ENCODE peak calls at places on chromosomes 7 and 10, in four cellular contexts. One of them, this sample, is unnamed.

GRCh38 chr7:154304231-154304630 is 252.0 kb downstream of the DPP6 start:
- DNase-seq in NCI-H1436: no peak
- DNase-seq in NCI-H1092: no peak
- DNase-seq in activated T-helper 1 cell treated with anti-CD3 and anti-CD28 coated beads, Interleukin-12 subunit alpha, Interleukin-12 subunit beta, Interleukin-2, Interleukin-4 antibody, amounts not matched to agents 30 ng/mL and 10 ng/mL and 1 ng/mL, durations not matched to agents 14 hours and 24 hours and 36 hours: no peak
- DNase-seq in this sample: no peak

GRCh38 chr7:45224832-45225231 is 67.2 kb downstream of the RAMP3 start:
- DNase-seq in NCI-H1436: no peak
- DNase-seq in NCI-H1092: no peak
- DNase-seq in activated T-helper 1 cell treated with anti-CD3 and anti-CD28 coated beads, Interleukin-12 subunit alpha, Interleukin-12 subunit beta, Interleukin-2, Interleukin-4 antibody, amounts not matched to agents 30 ng/mL and 10 ng/mL and 1 ng/mL, durations not matched to agents 14 hours and 24 hours and 36 hours: no peak
- DNase-seq in this sample: no peak

GRCh38 chr10:69792361-69792760 is 9.3 kb upstream of the COL13A1 start:
- DNase-seq in NCI-H1436: no peak
- DNase-seq in NCI-H1092: no peak
- DNase-seq in activated T-helper 1 cell treated with anti-CD3 and anti-CD28 coated beads, Interleukin-12 subunit alpha, Interleukin-12 subunit beta, Interleukin-2, Interleukin-4 antibody, amounts not matched to agents 30 ng/mL and 10 ng/mL and 1 ng/mL, durations not matched to agents 14 hours and 24 hours and 36 hours: no peak
- DNase-seq in this sample: no peak

GRCh38 chr10:108112218-108112617 is 947.7 kb upstream of the SORCS1 start:
- DNase-seq in NCI-H1436: no peak
- DNase-seq in NCI-H1092: no peak
- DNase-seq in activated T-helper 1 cell treated with anti-CD3 and anti-CD28 coated beads, Interleukin-12 subunit alpha, Interleukin-12 subunit beta, Interleukin-2, Interleukin-4 antibody, amounts not matched to agents 30 ng/mL and 10 ng/mL and 1 ng/mL, durations not matched to agents 14 hours and 24 hours and 36 hours: no peak
- DNase-seq in this sample: no peak

GRCh38 chr7:1931248-1931950 is 261.3 kb downstream of the ELFN1 start:
- DNase-seq in NCI-H1436: no peak
- DNase-seq in NCI-H1092: peak; percentile 24
- DNase-seq in activated T-helper 1 cell treated with anti-CD3 and anti-CD28 coated beads, Interleukin-12 subunit alpha, Interleukin-12 subunit beta, Interleukin-2, Interleukin-4 antibody, amounts not matched to agents 30 ng/mL and 10 ng/mL and 1 ng/mL, durations not matched to agents 14 hours and 24 hours and 36 hours: no peak
- DNase-seq in this sample: peak; percentile 40

GRCh38 chr7:69837387-69838068 is 239.3 kb downstream of the AUTS2 start:
- DNase-seq in NCI-H1436: peak; percentile 96
- DNase-seq in NCI-H1092: peak; percentile 98
- DNase-seq in activated T-helper 1 cell treated with anti-CD3 and anti-CD28 coated beads, Interleukin-12 subunit alpha, Interleukin-12 subunit beta, Interleukin-2, Interleukin-4 antibody, amounts not matched to agents 30 ng/mL and 10 ng/mL and 1 ng/mL, durations not matched to agents 14 hours and 24 hours and 36 hours: no peak
- DNase-seq in this sample: peak; percentile 12

GRCh38 chr7:129771201-129771927 is 159.8 kb downstream of the NRF1 start:
- DNase-seq in NCI-H1436: no peak
- DNase-seq in NCI-H1092: no peak
- DNase-seq in activated T-helper 1 cell treated with anti-CD3 and anti-CD28 coated beads, Interleukin-12 subunit alpha, Interleukin-12 subunit beta, Interleukin-2, Interleukin-4 antibody, amounts not matched to agents 30 ng/mL and 10 ng/mL and 1 ng/mL, durations not matched to agents 14 hours and 24 hours and 36 hours: no peak
- DNase-seq in this sample: no peak

GRCh38 chr10:129896231-129897150 is 67.6 kb downstream of the EBF3 start:
- DNase-seq in NCI-H1436: no peak
- DNase-seq in NCI-H1092: no peak
- DNase-seq in activated T-helper 1 cell treated with anti-CD3 and anti-CD28 coated beads, Interleukin-12 subunit alpha, Interleukin-12 subunit beta, Interleukin-2, Interleukin-4 antibody, amounts not matched to agents 30 ng/mL and 10 ng/mL and 1 ng/mL, durations not matched to agents 14 hours and 24 hours and 36 hours: no peak
- DNase-seq in this sample: no peak

GRCh38 chr10:96422525-96422924 is 63.7 kb upstream of the OPALIN start:
- DNase-seq in NCI-H1436: no peak
- DNase-seq in NCI-H1092: no peak
- DNase-seq in activated T-helper 1 cell treated with anti-CD3 and anti-CD28 coated beads, Interleukin-12 subunit alpha, Interleukin-12 subunit beta, Interleukin-2, Interleukin-4 antibody, amounts not matched to agents 30 ng/mL and 10 ng/mL and 1 ng/mL, durations not matched to agents 14 hours and 24 hours and 36 hours: no peak
- DNase-seq in this sample: no peak

GRCh38 chr7:78993341-78993740 is 460.1 kb downstream of the MAGI2 start:
- DNase-seq in NCI-H1436: no peak
- DNase-seq in NCI-H1092: no peak
- DNase-seq in activated T-helper 1 cell treated with anti-CD3 and anti-CD28 coated beads, Interleukin-12 subunit alpha, Interleukin-12 subunit beta, Interleukin-2, Interleukin-4 antibody, amounts not matched to agents 30 ng/mL and 10 ng/mL and 1 ng/mL, durations not matched to agents 14 hours and 24 hours and 36 hours: no peak
- DNase-seq in this sample: no peak

GRCh38 chr7:39088730-39089129 is 111.0 kb downstream of the POU6F2 start:
- DNase-seq in NCI-H1436: no peak
- DNase-seq in NCI-H1092: no peak
- DNase-seq in activated T-helper 1 cell treated with anti-CD3 and anti-CD28 coated beads, Interleukin-12 subunit alpha, Interleukin-12 subunit beta, Interleukin-2, Interleukin-4 antibody, amounts not matched to agents 30 ng/mL and 10 ng/mL and 1 ng/mL, durations not matched to agents 14 hours and 24 hours and 36 hours: no peak
- DNase-seq in this sample: no peak

GRCh38 chr7:17690030-17690429 is 250.3 kb downstream of the SNX13 start:
- DNase-seq in NCI-H1436: no peak
- DNase-seq in NCI-H1092: no peak
- DNase-seq in activated T-helper 1 cell treated with anti-CD3 and anti-CD28 coated beads, Interleukin-12 subunit alpha, Interleukin-12 subunit beta, Interleukin-2, Interleukin-4 antibody, amounts not matched to agents 30 ng/mL and 10 ng/mL and 1 ng/mL, durations not matched to agents 14 hours and 24 hours and 36 hours: no peak
- DNase-seq in this sample: peak; percentile 96

GRCh38 chr10:34593955-34594354 is 221.1 kb downstream of the PARD3 start:
- DNase-seq in NCI-H1436: no peak
- DNase-seq in NCI-H1092: no peak
- DNase-seq in activated T-helper 1 cell treated with anti-CD3 and anti-CD28 coated beads, Interleukin-12 subunit alpha, Interleukin-12 subunit beta, Interleukin-2, Interleukin-4 antibody, amounts not matched to agents 30 ng/mL and 10 ng/mL and 1 ng/mL, durations not matched to agents 14 hours and 24 hours and 36 hours: no peak
- DNase-seq in this sample: no peak

GRCh38 chr10:92381543-92381954 is 90.6 kb downstream of the MARCHF5 start:
- DNase-seq in NCI-H1436: no peak
- DNase-seq in NCI-H1092: no peak
- DNase-seq in activated T-helper 1 cell treated with anti-CD3 and anti-CD28 coated beads, Interleukin-12 subunit alpha, Interleukin-12 subunit beta, Interleukin-2, Interleukin-4 antibody, amounts not matched to agents 30 ng/mL and 10 ng/mL and 1 ng/mL, durations not matched to agents 14 hours and 24 hours and 36 hours: no peak
- DNase-seq in this sample: no peak

GRCh38 chr7:49580000-49580399 is 193.4 kb upstream of the VWC2 start:
- DNase-seq in NCI-H1436: no peak
- DNase-seq in NCI-H1092: no peak
- DNase-seq in activated T-helper 1 cell treated with anti-CD3 and anti-CD28 coated beads, Interleukin-12 subunit alpha, Interleukin-12 subunit beta, Interleukin-2, Interleukin-4 antibody, amounts not matched to agents 30 ng/mL and 10 ng/mL and 1 ng/mL, durations not matched to agents 14 hours and 24 hours and 36 hours: no peak
- DNase-seq in this sample: no peak

GRCh38 chr7:37234928-37235327 is 213.7 kb downstream of the ELMO1 start:
- DNase-seq in NCI-H1436: no peak
- DNase-seq in NCI-H1092: no peak
- DNase-seq in activated T-helper 1 cell treated with anti-CD3 and anti-CD28 coated beads, Interleukin-12 subunit alpha, Interleukin-12 subunit beta, Interleukin-2, Interleukin-4 antibody, amounts not matched to agents 30 ng/mL and 10 ng/mL and 1 ng/mL, durations not matched to agents 14 hours and 24 hours and 36 hours: no peak
- DNase-seq in this sample: peak; percentile 18

GRCh38 chr7:137950967-137951366 is 50.9 kb downstream of the CREB3L2 start:
- DNase-seq in NCI-H1436: no peak
- DNase-seq in NCI-H1092: no peak
- DNase-seq in activated T-helper 1 cell treated with anti-CD3 and anti-CD28 coated beads, Interleukin-12 subunit alpha, Interleukin-12 subunit beta, Interleukin-2, Interleukin-4 antibody, amounts not matched to agents 30 ng/mL and 10 ng/mL and 1 ng/mL, durations not matched to agents 14 hours and 24 hours and 36 hours: no peak
- DNase-seq in this sample: no peak

GRCh38 chr7:17994079-17994478 is 33.6 kb downstream of the PRPS1L1 start:
- DNase-seq in NCI-H1436: no peak
- DNase-seq in NCI-H1092: no peak
- DNase-seq in activated T-helper 1 cell treated with anti-CD3 and anti-CD28 coated beads, Interleukin-12 subunit alpha, Interleukin-12 subunit beta, Interleukin-2, Interleukin-4 antibody, amounts not matched to agents 30 ng/mL and 10 ng/mL and 1 ng/mL, durations not matched to agents 14 hours and 24 hours and 36 hours: no peak
- DNase-seq in this sample: no peak

GRCh38 chr7:240887-241421 is 48.6 kb downstream of the FAM20C start:
- DNase-seq in NCI-H1436: no peak
- DNase-seq in NCI-H1092: no peak
- DNase-seq in activated T-helper 1 cell treated with anti-CD3 and anti-CD28 coated beads, Interleukin-12 subunit alpha, Interleukin-12 subunit beta, Interleukin-2, Interleukin-4 antibody, amounts not matched to agents 30 ng/mL and 10 ng/mL and 1 ng/mL, durations not matched to agents 14 hours and 24 hours and 36 hours: no peak
- DNase-seq in this sample: no peak

GRCh38 chr7:151425670-151426075 is 14.3 kb downstream of the CRYGN start:
- DNase-seq in NCI-H1436: no peak
- DNase-seq in NCI-H1092: no peak
- DNase-seq in activated T-helper 1 cell treated with anti-CD3 and anti-CD28 coated beads, Interleukin-12 subunit alpha, Interleukin-12 subunit beta, Interleukin-2, Interleukin-4 antibody, amounts not matched to agents 30 ng/mL and 10 ng/mL and 1 ng/mL, durations not matched to agents 14 hours and 24 hours and 36 hours: no peak
- DNase-seq in this sample: peak; percentile 95

GRCh38 chr7:133330085-133330484 is 77.2 kb downstream of the EXOC4 start:
- DNase-seq in NCI-H1436: no peak
- DNase-seq in NCI-H1092: no peak
- DNase-seq in activated T-helper 1 cell treated with anti-CD3 and anti-CD28 coated beads, Interleukin-12 subunit alpha, Interleukin-12 subunit beta, Interleukin-2, Interleukin-4 antibody, amounts not matched to agents 30 ng/mL and 10 ng/mL and 1 ng/mL, durations not matched to agents 14 hours and 24 hours and 36 hours: no peak
- DNase-seq in this sample: no peak

GRCh38 chr10:100504101-100504500 is 15.6 kb downstream of the SEC31B start:
- DNase-seq in NCI-H1436: no peak
- DNase-seq in NCI-H1092: no peak
- DNase-seq in activated T-helper 1 cell treated with anti-CD3 and anti-CD28 coated beads, Interleukin-12 subunit alpha, Interleukin-12 subunit beta, Interleukin-2, Interleukin-4 antibody, amounts not matched to agents 30 ng/mL and 10 ng/mL and 1 ng/mL, durations not matched to agents 14 hours and 24 hours and 36 hours: no peak
- DNase-seq in this sample: peak; percentile 79

GRCh38 chr10:71868192-71868697 is 17.2 kb upstream of the PSAP start:
- DNase-seq in NCI-H1436: no peak
- DNase-seq in NCI-H1092: no peak
- DNase-seq in activated T-helper 1 cell treated with anti-CD3 and anti-CD28 coated beads, Interleukin-12 subunit alpha, Interleukin-12 subunit beta, Interleukin-2, Interleukin-4 antibody, amounts not matched to agents 30 ng/mL and 10 ng/mL and 1 ng/mL, durations not matched to agents 14 hours and 24 hours and 36 hours: no peak
- DNase-seq in this sample: peak; percentile 85

GRCh38 chr7:73718905-73719805 is at the start of gene STX1A:
- DNase-seq in NCI-H1436: peak; percentile 78
- DNase-seq in NCI-H1092: peak; percentile 66
- DNase-seq in activated T-helper 1 cell treated with anti-CD3 and anti-CD28 coated beads, Interleukin-12 subunit alpha, Interleukin-12 subunit beta, Interleukin-2, Interleukin-4 antibody, amounts not matched to agents 30 ng/mL and 10 ng/mL and 1 ng/mL, durations not matched to agents 14 hours and 24 hours and 36 hours: peak; percentile 72
- DNase-seq in this sample: peak; percentile 72

GRCh38 chr10:102643346-102644065 is 773 bp upstream of the TRIM8 start:
- DNase-seq in NCI-H1436: peak; percentile 40
- DNase-seq in NCI-H1092: peak; percentile 33
- DNase-seq in activated T-helper 1 cell treated with anti-CD3 and anti-CD28 coated beads, Interleukin-12 subunit alpha, Interleukin-12 subunit beta, Interleukin-2, Interleukin-4 antibody, amounts not matched to agents 30 ng/mL and 10 ng/mL and 1 ng/mL, durations not matched to agents 14 hours and 24 hours and 36 hours: no peak
- DNase-seq in this sample: peak; percentile 84

GRCh38 chr10:44968887-44969400 is 9.3 kb downstream of the RASSF4 start:
- DNase-seq in NCI-H1436: no peak
- DNase-seq in NCI-H1092: no peak
- DNase-seq in activated T-helper 1 cell treated with anti-CD3 and anti-CD28 coated beads, Interleukin-12 subunit alpha, Interleukin-12 subunit beta, Interleukin-2, Interleukin-4 antibody, amounts not matched to agents 30 ng/mL and 10 ng/mL and 1 ng/mL, durations not matched to agents 14 hours and 24 hours and 36 hours: no peak
- DNase-seq in this sample: no peak

GRCh38 chr7:5653661-5654060 is 127.8 kb downstream of the RNF216 start:
- DNase-seq in NCI-H1436: no peak
- DNase-seq in NCI-H1092: no peak
- DNase-seq in activated T-helper 1 cell treated with anti-CD3 and anti-CD28 coated beads, Interleukin-12 subunit alpha, Interleukin-12 subunit beta, Interleukin-2, Interleukin-4 antibody, amounts not matched to agents 30 ng/mL and 10 ng/mL and 1 ng/mL, durations not matched to agents 14 hours and 24 hours and 36 hours: no peak
- DNase-seq in this sample: no peak

GRCh38 chr7:148684289-148684688 is 14.4 kb upstream of the CUL1 start:
- DNase-seq in NCI-H1436: no peak
- DNase-seq in NCI-H1092: no peak
- DNase-seq in activated T-helper 1 cell treated with anti-CD3 and anti-CD28 coated beads, Interleukin-12 subunit alpha, Interleukin-12 subunit beta, Interleukin-2, Interleukin-4 antibody, amounts not matched to agents 30 ng/mL and 10 ng/mL and 1 ng/mL, durations not matched to agents 14 hours and 24 hours and 36 hours: no peak
- DNase-seq in this sample: no peak

GRCh38 chr7:41232086-41232485 is 470.8 kb downstream of the INHBA start:
- DNase-seq in NCI-H1436: no peak
- DNase-seq in NCI-H1092: no peak
- DNase-seq in activated T-helper 1 cell treated with anti-CD3 and anti-CD28 coated beads, Interleukin-12 subunit alpha, Interleukin-12 subunit beta, Interleukin-2, Interleukin-4 antibody, amounts not matched to agents 30 ng/mL and 10 ng/mL and 1 ng/mL, durations not matched to agents 14 hours and 24 hours and 36 hours: no peak
- DNase-seq in this sample: peak; percentile 55

GRCh38 chr10:43854042-43854441 is 205.4 kb upstream of the ZNF32 start:
- DNase-seq in NCI-H1436: no peak
- DNase-seq in NCI-H1092: no peak
- DNase-seq in activated T-helper 1 cell treated with anti-CD3 and anti-CD28 coated beads, Interleukin-12 subunit alpha, Interleukin-12 subunit beta, Interleukin-2, Interleukin-4 antibody, amounts not matched to agents 30 ng/mL and 10 ng/mL and 1 ng/mL, durations not matched to agents 14 hours and 24 hours and 36 hours: no peak
- DNase-seq in this sample: peak; percentile 59

GRCh38 chr7:12625836-12626235 is 55.3 kb downstream of the SCIN start:
- DNase-seq in NCI-H1436: no peak
- DNase-seq in NCI-H1092: no peak
- DNase-seq in activated T-helper 1 cell treated with anti-CD3 and anti-CD28 coated beads, Interleukin-12 subunit alpha, Interleukin-12 subunit beta, Interleukin-2, Interleukin-4 antibody, amounts not matched to agents 30 ng/mL and 10 ng/mL and 1 ng/mL, durations not matched to agents 14 hours and 24 hours and 36 hours: no peak
- DNase-seq in this sample: no peak

GRCh38 chr10:64430690-64431323 is 909.6 kb downstream of the REEP3 start:
- DNase-seq in NCI-H1436: no peak
- DNase-seq in NCI-H1092: no peak
- DNase-seq in activated T-helper 1 cell treated with anti-CD3 and anti-CD28 coated beads, Interleukin-12 subunit alpha, Interleukin-12 subunit beta, Interleukin-2, Interleukin-4 antibody, amounts not matched to agents 30 ng/mL and 10 ng/mL and 1 ng/mL, durations not matched to agents 14 hours and 24 hours and 36 hours: no peak
- DNase-seq in this sample: no peak

GRCh38 chr10:91416339-91416868 is 6.3 kb downstream of the HECTD2 start:
- DNase-seq in NCI-H1436: no peak
- DNase-seq in NCI-H1092: no peak
- DNase-seq in activated T-helper 1 cell treated with anti-CD3 and anti-CD28 coated beads, Interleukin-12 subunit alpha, Interleukin-12 subunit beta, Interleukin-2, Interleukin-4 antibody, amounts not matched to agents 30 ng/mL and 10 ng/mL and 1 ng/mL, durations not matched to agents 14 hours and 24 hours and 36 hours: no peak
- DNase-seq in this sample: no peak

GRCh38 chr7:50369408-50370026 is 65.0 kb downstream of the IKZF1 start:
- DNase-seq in NCI-H1436: peak; percentile 6
- DNase-seq in NCI-H1092: no peak
- DNase-seq in activated T-helper 1 cell treated with anti-CD3 and anti-CD28 coated beads, Interleukin-12 subunit alpha, Interleukin-12 subunit beta, Interleukin-2, Interleukin-4 antibody, amounts not matched to agents 30 ng/mL and 10 ng/mL and 1 ng/mL, durations not matched to agents 14 hours and 24 hours and 36 hours: no peak
- DNase-seq in this sample: peak; percentile 16

GRCh38 chr7:84412161-84412969 is 217.8 kb upstream of the SEMA3A start:
- DNase-seq in NCI-H1436: no peak
- DNase-seq in NCI-H1092: no peak
- DNase-seq in activated T-helper 1 cell treated with anti-CD3 and anti-CD28 coated beads, Interleukin-12 subunit alpha, Interleukin-12 subunit beta, Interleukin-2, Interleukin-4 antibody, amounts not matched to agents 30 ng/mL and 10 ng/mL and 1 ng/mL, durations not matched to agents 14 hours and 24 hours and 36 hours: no peak
- DNase-seq in this sample: peak; percentile 96

GRCh38 chr10:126156545-126156944 is 231.7 kb downstream of the ADAM12 start:
- DNase-seq in NCI-H1436: no peak
- DNase-seq in NCI-H1092: no peak
- DNase-seq in activated T-helper 1 cell treated with anti-CD3 and anti-CD28 coated beads, Interleukin-12 subunit alpha, Interleukin-12 subunit beta, Interleukin-2, Interleukin-4 antibody, amounts not matched to agents 30 ng/mL and 10 ng/mL and 1 ng/mL, durations not matched to agents 14 hours and 24 hours and 36 hours: no peak
- DNase-seq in this sample: no peak

GRCh38 chr7:43636093-43636492 is 53.2 kb downstream of the STK17A start:
- DNase-seq in NCI-H1436: no peak
- DNase-seq in NCI-H1092: no peak
- DNase-seq in activated T-helper 1 cell treated with anti-CD3 and anti-CD28 coated beads, Interleukin-12 subunit alpha, Interleukin-12 subunit beta, Interleukin-2, Interleukin-4 antibody, amounts not matched to agents 30 ng/mL and 10 ng/mL and 1 ng/mL, durations not matched to agents 14 hours and 24 hours and 36 hours: no peak
- DNase-seq in this sample: peak; percentile 92

GRCh38 chr7:134690016-134690415 is 43.4 kb downstream of the BPGM start:
- DNase-seq in NCI-H1436: no peak
- DNase-seq in NCI-H1092: no peak
- DNase-seq in activated T-helper 1 cell treated with anti-CD3 and anti-CD28 coated beads, Interleukin-12 subunit alpha, Interleukin-12 subunit beta, Interleukin-2, Interleukin-4 antibody, amounts not matched to agents 30 ng/mL and 10 ng/mL and 1 ng/mL, durations not matched to agents 14 hours and 24 hours and 36 hours: no peak
- DNase-seq in this sample: peak; percentile 78